ENCODE peak calls at places on chromosomes 6 and 20, in five cellular contexts. S is T-helper 17 cell, C is HT1080, U is GM10248, V is posterior vena cava. G is an unnamed sample.
A peak's percentile ranks its signal among the peaks of the same experiment; 100 is the strongest.

GRCh38 chr6:63449714-63450113 is 122.6 kb upstream of the LOC128125822 start:
- DNase-seq in C (no peak), V (no peak), S (no peak), U (no peak), G (no peak)

GRCh38 chr6:149897855-149898744 is at the start of gene RAET1E:
- DNase-seq in V (no peak), S (no peak), C (no peak), U (no peak), G (no peak)

GRCh38 chr20:13262302-13262650 is 41.2 kb downstream of the ISM1 start:
- DNase-seq in C (no peak), S (no peak), V (no peak), U (no peak), G (no peak)

GRCh38 chr6:149843051-149843633 is 21.0 kb downstream of the LRP11 start:
- DNase-seq in U (no peak), V (no peak), C (no peak), S (no peak), G (no peak)

GRCh38 chr6:134235937-134236751 is 81.8 kb downstream of the SGK1 start:
- DNase-seq in U (peak; percentile 70), S (no peak), V (no peak), C (peak; percentile 83), G (peak; percentile 81)

GRCh38 chr6:52077180-52077884 is 10.1 kb downstream of the PKHD1 start:
- DNase-seq in C (no peak), U (no peak), V (no peak), S (no peak), G (no peak)

GRCh38 chr6:152356659-152357058 is 280.5 kb downstream of the SYNE1 start:
- DNase-seq in U (peak; percentile 28), S (no peak), C (peak; percentile 42), V (no peak), G (peak; percentile 74)

GRCh38 chr6:15539722-15540270 is 123.0 kb downstream of the DTNBP1 start:
- DNase-seq in C (no peak), U (no peak), S (no peak), V (no peak), G (no peak)

GRCh38 chr6:131084982-131085381 is 21.9 kb upstream of the EPB41L2 start:
- DNase-seq in U (no peak), S (no peak), V (no peak), C (no peak), G (no peak)

GRCh38 chr6:41706876-41707564 is 28.4 kb downstream of the TFEB start:
- DNase-seq in S (no peak), C (no peak), V (no peak), U (no peak), G (no peak)

GRCh38 chr6:125301435-125302391 is at the start of gene HDDC2:
- DNase-seq in S (peak; percentile 22), V (peak; percentile 94), C (peak; percentile 62), U (peak; percentile 78), G (peak; percentile 58)

GRCh38 chr6:148868314-148868713 is 121.5 kb downstream of the UST start:
- DNase-seq in S (no peak), U (no peak), C (peak; percentile 79), V (no peak), G (no peak)

GRCh38 chr6:105757512-105758200 is 328.5 kb upstream of the PRDM1 start:
- DNase-seq in C (peak; percentile 72), U (peak; percentile 39), V (no peak), S (no peak), G (no peak)

GRCh38 chr6:391559-392440 is at the start of gene IRF4:
- DNase-seq in V (peak; percentile 82), U (peak; percentile 92), S (peak; percentile 43), C (no peak), G (peak; percentile 6)

GRCh38 chr6:31541059-31541657 is 645 bp downstream of the DDX39B start:
- DNase-seq in V (peak; percentile 86), S (peak; percentile 56), U (peak; percentile 41), C (peak; percentile 55), G (peak; percentile 33)

GRCh38 chr6:136235233-136235564 is 14.9 kb downstream of the MTFR2 start:
- DNase-seq in U (no peak), C (peak; percentile 46), S (no peak), V (no peak), G (no peak)

GRCh38 chr6:89260832-89261231 is 43.7 kb upstream of the GABRR1 start:
- DNase-seq in U (peak; percentile 32), C (no peak), V (no peak), S (no peak), G (peak; percentile 57)

GRCh38 chr6:133225560-133225959 is 15.6 kb upstream of the EYA4 start:
- DNase-seq in S (no peak), C (no peak), U (no peak), V (no peak), G (no peak)

GRCh38 chr6:169590376-169590939 is 111.4 kb downstream of the WDR27 start:
- DNase-seq in V (no peak), U (no peak), S (no peak), C (no peak), G (no peak)

GRCh38 chr6:162728177-162728571 is 400 bp downstream of the PACRG start:
- DNase-seq in V (no peak), U (no peak), S (no peak), C (no peak), G (no peak)

GRCh38 chr20:25464501-25465204 is 57.2 kb downstream of the GINS1 start:
- DNase-seq in U (no peak), C (no peak), V (no peak), S (no peak), G (no peak)

GRCh38 chr6:41914343-41914742 is 6.6 kb downstream of the MED20 start:
- DNase-seq in U (no peak), V (no peak), S (no peak), C (no peak), G (no peak)

GRCh38 chr20:41304413-41305079 is 13.0 kb downstream of the ZHX3 start:
- DNase-seq in S (no peak), C (peak; percentile 34), U (no peak), V (no peak), G (no peak)

GRCh38 chr6:154122195-154122925 is 83.3 kb downstream of the OPRM1 start:
- DNase-seq in S (no peak), C (no peak), V (no peak), U (no peak), G (no peak)

GRCh38 chr6:168713839-168714238 is 272.9 kb downstream of the SMOC2 start:
- DNase-seq in V (no peak), C (peak; percentile 20), S (no peak), U (no peak), G (no peak)

GRCh38 chr6:26607434-26608230 is 10.9 kb downstream of the ABT1 start:
- DNase-seq in V (no peak), C (peak; percentile 74), U (peak; percentile 68), S (no peak), G (peak; percentile 85)

GRCh38 chr6:128981716-128982115 is 98.8 kb downstream of the LAMA2 start:
- DNase-seq in V (no peak), U (no peak), S (no peak), C (peak; percentile 19), G (no peak)

GRCh38 chr6:108581932-108582500 is 21.3 kb downstream of the FOXO3 start:
- DNase-seq in U (no peak), V (no peak), C (no peak), S (no peak), G (no peak)

GRCh38 chr6:156280131-156280530 is 497.0 kb upstream of the ARID1B start:
- DNase-seq in V (no peak), U (no peak), C (no peak), S (no peak), G (no peak)

GRCh38 chr6:35359346-35359743 is 17.0 kb downstream of the PPARD start:
- DNase-seq in C (no peak), V (no peak), U (no peak), S (no peak), G (no peak)

GRCh38 chr20:51886891-51887608 is 84.7 kb upstream of the SALL4 start:
- DNase-seq in V (no peak), C (no peak), S (no peak), U (no peak), G (no peak)

GRCh38 chr6:2387445-2387844 is 142.0 kb upstream of the GMDS start:
- DNase-seq in S (no peak), C (no peak), U (no peak), V (no peak), G (no peak)

G was measured in Kasumi-1.